ENCODE peak calls at places on chromosomes 7 and 10, in five cellular contexts. C, S, N, A and M are unnamed samples.

GRCh38 chr7:28231181-28231580 is 50.6 kb upstream of the JAZF1 start:
- DNase-seq in C (no peak), S (no peak), N (no peak), A (peak; percentile 56), M (no peak)

GRCh38 chr10:110803239-110803593 is 68.5 kb upstream of the PDCD4 start:
- DNase-seq in C (no peak), S (no peak), N (no peak), A (no peak), M (no peak)

GRCh38 chr10:47049906-47050305 is 138.7 kb downstream of the PTPN20 start:
- DNase-seq in C (no peak), S (no peak), N (peak; percentile 35), A (no peak), M (no peak)

GRCh38 chr10:97851341-97852001 is 1.8 kb downstream of the GOLGA7B start:
- DNase-seq in C (no peak), S (no peak), N (no peak), A (no peak), M (no peak)

GRCh38 chr7:2251841-2252771 is 10.1 kb downstream of the NUDT1 start:
- DNase-seq in C (no peak), S (no peak), N (no peak), A (no peak), M (no peak)

GRCh38 chr7:64653721-64654401 is 12.1 kb upstream of the ZNF107 start:
- DNase-seq in C (no peak), S (no peak), N (no peak), A (no peak), M (no peak)

GRCh38 chr7:157444011-157444842 is 107.4 kb downstream of the DNAJB6 start:
- DNase-seq in C (no peak), S (no peak), N (no peak), A (no peak), M (no peak)

GRCh38 chr10:126880926-126881325 is 24.3 kb upstream of the DOCK1 start:
- DNase-seq in C (no peak), S (no peak), N (no peak), A (no peak), M (no peak)

DNA sequence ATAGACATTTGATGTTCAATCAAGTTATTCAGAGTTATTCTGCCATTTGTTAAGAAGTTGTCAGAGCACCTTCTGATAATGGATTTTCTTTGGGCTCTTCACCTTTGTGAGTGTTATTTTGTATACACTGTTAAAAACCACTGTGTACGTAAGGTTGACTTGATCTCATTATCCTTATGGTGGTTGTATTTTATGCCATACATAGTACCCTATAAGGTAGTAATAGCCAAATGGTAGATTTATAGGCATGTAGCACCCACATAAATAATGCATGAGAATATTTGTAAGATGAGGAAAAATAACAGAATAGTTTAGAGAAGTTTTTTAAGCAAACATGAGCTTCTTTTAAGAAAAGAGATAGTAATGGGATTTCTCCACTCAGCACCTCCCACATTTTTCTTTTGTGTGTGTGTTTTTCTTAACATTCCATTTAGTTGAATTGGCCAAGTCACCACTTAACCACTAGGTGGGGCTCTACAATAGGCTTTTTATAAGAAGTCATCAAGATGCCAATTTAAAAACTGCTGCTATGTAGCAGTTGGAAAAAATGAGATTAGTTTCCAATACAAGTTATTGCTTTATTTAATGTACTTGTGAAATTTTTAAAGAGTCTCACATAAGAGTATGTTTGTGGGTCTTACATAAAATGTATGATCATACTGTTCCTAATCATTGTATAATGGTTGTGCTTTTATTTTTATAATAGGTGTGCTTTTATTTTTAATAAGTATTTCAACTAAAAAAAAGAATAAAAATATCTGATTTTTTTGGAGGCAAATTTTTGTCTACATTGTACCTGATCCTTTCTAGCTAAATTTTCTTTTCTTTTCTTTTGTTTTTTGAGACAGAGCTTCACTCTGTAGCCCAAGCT is 41.1 kb upstream of the STMP1 start:
- DNase-seq in C (peak; percentile 92), S (no peak), N (peak; percentile 55), A (peak; percentile 78), M (peak; percentile 54)
- H3K4me3 ChIP-seq in C (no peak overlapping the region), S (no peak overlapping the region), N (no peak overlapping the region), A (no peak overlapping the region), M (no peak overlapping the region)

GRCh38 chr7:129052441-129052840 is 2.5 kb downstream of the TNPO3 start:
- DNase-seq in C (no peak), S (no peak), N (no peak), A (no peak), M (no peak)
- H3K4me3 ChIP-seq in C (peak overlapping the region; percentile 83), S (no peak overlapping the region), N (peak overlapping the region; percentile 98), A (peak overlapping the region; percentile 89), M (no peak overlapping the region)

DNA sequence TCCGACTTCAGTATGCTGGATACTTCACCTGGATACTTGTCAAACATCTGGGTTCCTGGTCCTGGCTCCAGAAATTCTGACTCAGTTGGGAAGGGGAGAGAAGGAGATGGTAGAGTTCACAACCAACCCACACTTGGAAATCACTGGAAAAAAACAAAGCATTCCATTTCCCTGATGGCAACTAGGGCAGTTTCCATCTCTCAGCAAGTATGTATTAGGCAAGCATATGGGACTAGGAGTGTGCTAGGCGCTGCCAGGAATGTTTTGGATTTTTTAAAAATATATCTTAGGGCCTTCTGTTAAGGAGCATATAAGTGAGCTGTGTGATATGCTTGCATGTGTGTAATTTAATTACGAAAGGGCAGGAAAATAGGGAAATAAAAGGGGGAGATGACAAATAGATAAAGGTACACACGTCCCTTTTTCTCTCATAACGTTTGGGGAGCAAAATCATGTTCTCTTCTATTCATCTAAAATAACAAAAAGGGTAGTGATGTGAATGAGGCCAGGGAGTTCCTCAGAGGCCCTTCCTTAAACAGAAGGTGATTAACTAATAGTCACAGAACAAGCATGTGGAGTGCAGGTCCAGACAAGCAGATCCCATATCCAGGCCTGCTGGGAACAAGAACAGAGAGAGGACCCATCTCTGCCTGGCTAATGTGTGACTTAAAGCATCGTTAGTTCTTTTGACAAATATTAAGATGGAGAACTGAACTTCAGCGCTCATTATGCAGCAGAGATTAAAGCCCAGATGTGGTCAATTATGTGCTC is 64.5 kb upstream of the NFE2L3 start:
- DNase-seq in C (no peak), S (no peak), N (no peak), A (no peak), M (no peak)
- H3K4me3 ChIP-seq in C (no peak overlapping the region), S (no peak overlapping the region), N (no peak overlapping the region), A (no peak overlapping the region), M (no peak overlapping the region)

GRCh38 chr10:129627442-129627841 is 160.4 kb downstream of the MGMT start:
- DNase-seq in C (no peak), S (no peak), N (no peak), A (no peak), M (no peak)
- H3K4me3 ChIP-seq in C (no peak overlapping the region), S (no peak overlapping the region), N (no peak overlapping the region), A (no peak overlapping the region), M (no peak overlapping the region)

DNA sequence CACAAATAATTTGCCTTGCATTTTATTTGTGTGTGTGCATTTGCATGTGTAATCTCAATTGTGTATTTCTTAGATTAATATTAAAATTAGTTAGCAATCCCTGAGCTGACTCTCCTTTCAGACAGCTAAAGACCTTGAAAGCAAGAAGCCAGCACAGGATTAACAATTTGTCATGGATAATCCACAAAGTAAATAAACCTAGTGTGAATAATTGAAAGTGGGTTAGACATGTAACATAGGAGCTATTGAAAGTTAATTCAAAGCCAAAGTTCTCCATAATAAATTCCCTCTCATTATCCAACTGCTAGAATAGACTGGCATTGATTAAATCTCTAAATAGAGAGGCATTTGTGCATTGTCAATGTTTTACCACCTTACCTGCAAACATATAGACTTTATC is 326.1 kb downstream of the PLXDC2 start:
- DNase-seq in C (no peak), S (no peak), N (no peak), A (peak; percentile 4), M (no peak)
- H3K4me3 ChIP-seq in C (no peak overlapping the region), S (no peak overlapping the region), N (no peak overlapping the region), A (no peak overlapping the region), M (no peak overlapping the region)

DNA sequence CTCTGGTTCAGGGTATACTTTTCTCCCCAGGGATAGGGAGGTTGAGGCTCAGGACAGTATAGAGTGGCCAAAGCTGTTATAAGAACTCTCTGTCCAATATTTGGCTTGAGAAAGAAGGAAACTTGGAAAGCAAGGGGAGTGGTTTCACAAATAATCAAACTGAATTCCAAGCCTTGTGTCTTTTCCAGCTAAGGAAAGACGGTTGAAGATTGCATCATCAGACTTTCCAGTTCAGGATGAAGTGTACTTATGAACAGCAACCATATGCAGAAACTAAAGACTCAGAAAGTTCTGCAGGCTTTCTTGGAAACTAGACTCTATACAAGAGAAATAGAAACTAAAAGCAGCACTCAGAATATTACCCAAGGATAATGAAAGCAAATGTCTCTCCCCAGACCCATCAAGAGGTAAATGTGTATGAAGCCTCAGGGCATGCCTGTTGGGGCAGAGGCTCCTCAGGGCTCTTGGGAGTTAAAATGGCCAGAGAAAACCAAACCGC is 46.4 kb downstream of the RAMP3 start:
- DNase-seq in C (no peak), S (no peak), N (no peak), A (no peak), M (peak; percentile 29)
- H3K4me3 ChIP-seq in C (no peak overlapping the region), S (peak overlapping the region; percentile 39), N (no peak overlapping the region), A (no peak overlapping the region), M (peak overlapping the region; percentile 10)